ENCODE peak calls at places on chromosomes 4 and X, in ten cellular contexts. U is hypothalamus; K is anterior cingulate cortex; M is stimulated activated CD8-positive, alpha-beta memory T cell treated with anti-CD3 and anti-CD28 coated beads, Interleukin-4, amount 100 ng/mL, for 24 hours; H is T1000; E is ACHN; N is NCI-H2029; W is OCI-LY7; Z is CD8-positive, alpha-beta T cell; T is BJ. V is an unnamed sample.

GRCh38 chr4:128751354-128751753 is 58.1 kb upstream of the JADE1 start:
- DNase-seq in U (no peak), K (no peak), M (no peak), H (no peak), E (no peak), N (no peak), W (no peak), Z (no peak), T (no peak), V (no peak)

GRCh38 chr4:183657564-183657963 is 1.4 kb downstream of the RWDD4 start:
- DNase-seq in U (no peak), K (no peak), M (no peak), H (no peak), E (no peak), N (no peak), W (peak; percentile 31), Z (no peak), T (no peak), V (no peak)

GRCh38 chr4:21452931-21453330 is 495.6 kb downstream of the KCNIP4 start:
- DNase-seq in U (no peak), K (no peak), M (no peak), H (no peak), E (peak; percentile 18), N (no peak), W (no peak), Z (no peak), T (no peak), V (no peak)

GRCh38 chr4:78150465-78150864 is 93.3 kb downstream of the FRAS1 start:
- DNase-seq in U (no peak), K (no peak), M (no peak), H (no peak), E (no peak), N (no peak), W (no peak), Z (no peak), T (no peak), V (no peak)

GRCh38 chr4:139153411-139154133 is 23.4 kb downstream of the ELF2 start:
- DNase-seq in U (no peak), K (no peak), M (no peak), H (no peak), E (no peak), N (no peak), W (no peak), Z (no peak), T (no peak), V (no peak)

GRCh38 chrX:150364347-150365050 is 1.4 kb downstream of the MAMLD1 start:
- DNase-seq in U (no peak), K (no peak), M (no peak), H (no peak), E (peak; percentile 11), N (no peak), W (no peak), Z (peak; percentile 29), T (no peak), V (no peak)

GRCh38 chr4:168021666-168022065 is 70.7 kb upstream of the ANXA10 start:
- DNase-seq in U (no peak), K (no peak), M (no peak), H (no peak), E (no peak), N (no peak), W (no peak), Z (no peak), T (no peak), V (no peak)

GRCh38 chr4:73684097-73684496 is 56.3 kb upstream of the CXCL8 start:
- DNase-seq in U (no peak), K (no peak), M (no peak), H (no peak), E (no peak), N (no peak), W (no peak), Z (no peak), T (no peak), V (no peak)

GRCh38 chr4:74671074-74671698 is 123.1 kb downstream of the BTC start:
- DNase-seq in U (no peak), K (no peak), M (peak; percentile 9), H (peak; percentile 57), E (peak; percentile 81), N (peak; percentile 34), W (peak; percentile 15), Z (peak; percentile 48), T (no peak), V (no peak)

GRCh38 chr4:6718932-6719610 is 3.1 kb downstream of the BLOC1S4 start:
- DNase-seq in U (no peak), K (no peak), M (no peak), H (no peak), E (no peak), N (no peak), W (no peak), Z (no peak), T (no peak), V (no peak)

GRCh38 chr4:184462724-184463123 is 11.6 kb downstream of the IRF2 start:
- DNase-seq in U (no peak), K (no peak), M (no peak), H (no peak), E (no peak), N (no peak), W (no peak), Z (no peak), T (no peak), V (no peak)

GRCh38 chr4:95392886-95393285 is 155.9 kb downstream of the UNC5C start:
- DNase-seq in U (no peak), K (no peak), M (no peak), H (no peak), E (no peak), N (no peak), W (no peak), Z (no peak), T (no peak), V (no peak)

GRCh38 chrX:135698924-135699323 is 14.5 kb upstream of the CT45A1 start:
- DNase-seq in U (no peak), K (no peak), M (no peak), H (no peak), E (no peak), N (no peak), W (no peak), Z (no peak), T (no peak), V (no peak)

V was measured in frontal cortex.